ENCODE peak calls at places on chromosomes 3 and 15, in four cellular contexts. I, K, B and E are unnamed samples.
A peak's percentile ranks its signal among the peaks of the same experiment; 100 is the strongest.

GRCh38 chr3:53243165-53243564 is 12.7 kb downstream of the TKT start:
- DNase-seq in I (no peak), K (peak; percentile 63), B (peak; percentile 74), E (no peak)

GRCh38 chr15:81299630-81300273 is 24.2 kb downstream of the STARD5 start:
- DNase-seq in I (no peak), K (no peak), B (no peak), E (no peak)

GRCh38 chr15:84572231-84572630 is 28.6 kb upstream of the ZSCAN2 start:
- DNase-seq in I (no peak), K (no peak), B (no peak), E (no peak)

GRCh38 chr3:161081675-161082462 is 23.3 kb downstream of the B3GALNT1 start:
- DNase-seq in I (no peak), K (no peak), B (no peak), E (no peak)

GRCh38 chr3:46374755-46375154 is 4.0 kb downstream of the CCR5 start:
- DNase-seq in I (no peak), K (no peak), B (no peak), E (no peak)

GRCh38 chr3:23444386-23444785 is 241.3 kb downstream of the UBE2E2 start:
- DNase-seq in I (no peak), K (no peak), B (no peak), E (no peak)

GRCh38 chr3:25663324-25664065 is 1.2 kb downstream of the TOP2B start:
- DNase-seq in I (no peak), K (peak; percentile 19), B (peak; percentile 52), E (no peak)

GRCh38 chr3:71011565-71012287 is 571.8 kb downstream of the FOXP1 start:
- DNase-seq in I (no peak), K (peak; percentile 24), B (no peak), E (no peak)

GRCh38 chr3:186193534-186194450 is 84.9 kb upstream of the ETV5 start:
- DNase-seq in I (peak; percentile 79), K (peak; percentile 71), B (no peak), E (no peak)

GRCh38 chr15:85318048-85318731 is 62.2 kb upstream of the AKAP13 start:
- DNase-seq in I (no peak), K (peak; percentile 28), B (peak; percentile 88), E (peak; percentile 82)

GRCh38 chr3:195099976-195100755 is 170.8 kb downstream of the XXYLT1 start:
- DNase-seq in I (peak; percentile 47), K (no peak), B (no peak), E (no peak)

GRCh38 chr3:122481390-122481789 is 33.3 kb downstream of the KPNA1 start:
- DNase-seq in I (no peak), K (no peak), B (no peak), E (no peak)

GRCh38 chr3:105944721-105945120 is 75.9 kb upstream of the CBLB start:
- DNase-seq in I (no peak), K (no peak), B (peak; percentile 7), E (peak; percentile 29)

GRCh38 chr3:71168043-71168720 is 415.3 kb downstream of the FOXP1 start:
- DNase-seq in I (no peak), K (no peak), B (peak; percentile 11), E (peak; percentile 43)

GRCh38 chr3:13403213-13403817 is 16.8 kb downstream of the NUP210 start:
- DNase-seq in I (no peak), K (no peak), B (no peak), E (no peak)

GRCh38 chr15:34336947-34337556 is 529 bp downstream of the SLC12A6 start:
- DNase-seq in I (no peak), K (no peak), B (no peak), E (no peak)

GRCh38 chr3:126113733-126114132 is 29.8 kb upstream of the SLC41A3 start:
- DNase-seq in I (peak; percentile 57), K (no peak), B (no peak), E (no peak)

GRCh38 chr15:58307313-58307961 is 124.4 kb upstream of the LIPC start:
- DNase-seq in I (no peak), K (no peak), B (peak; percentile 37), E (no peak)

GRCh38 chr3:73045391-73045790 is 16.1 kb upstream of the EBLN2 start:
- DNase-seq in I (no peak), K (no peak), B (no peak), E (no peak)

GRCh38 chr3:27758083-27758482 is 36.0 kb upstream of the EOMES start:
- DNase-seq in I (no peak), K (no peak), B (peak; percentile 2), E (peak; percentile 10)

GRCh38 chr3:24686764-24687163 is 192.1 kb upstream of the THRB start:
- DNase-seq in I (no peak), K (no peak), B (peak; percentile 32), E (no peak)

GRCh38 chr3:16243706-16244490 is 20.8 kb downstream of the DPH3 start:
- DNase-seq in I (no peak), K (peak; percentile 17), B (peak; percentile 59), E (no peak)

GRCh38 chr15:95363636-95364035 is 966.9 kb upstream of the NR2F2 start:
- DNase-seq in I (no peak), K (no peak), B (no peak), E (no peak)

GRCh38 chr3:184525337-184526157 is 36.0 kb upstream of the EPHB3 start:
- DNase-seq in I (no peak), K (peak; percentile 23), B (no peak), E (no peak)

GRCh38 chr3:39420537-39420936 is 14.0 kb downstream of the RPSA start:
- DNase-seq in I (no peak), K (no peak), B (no peak), E (no peak)

GRCh38 chr3:177681852-177682251 is 484.6 kb upstream of the TBL1XR1 start:
- DNase-seq in I (no peak), K (no peak), B (no peak), E (no peak)

GRCh38 chr3:128359060-128359664 is 107.5 kb downstream of the DNAJB8 start:
- DNase-seq in I (peak; percentile 14), K (no peak), B (no peak), E (no peak)

GRCh38 chr3:59313365-59313764 is 263.5 kb upstream of the CFAP20DC start:
- DNase-seq in I (no peak), K (peak; percentile 72), B (peak; percentile 17), E (no peak)

GRCh38 chr3:128994581-128995161 is 795 bp upstream of the CFAP92 start:
- DNase-seq in I (no peak), K (no peak), B (no peak), E (no peak)

GRCh38 chr15:25134546-25134945 is 179.8 kb downstream of the SNRPN start:
- DNase-seq in I (no peak), K (no peak), B (no peak), E (peak; percentile 2)

GRCh38 chr15:62940755-62941361 is 101.7 kb upstream of the TPM1 start:
- DNase-seq in I (peak; percentile 90), K (peak; percentile 52), B (peak; percentile 87), E (peak; percentile 80)

GRCh38 chr3:29751647-29752263 is 470.9 kb downstream of the RBMS3 start:
- DNase-seq in I (no peak), K (no peak), B (no peak), E (no peak)

GRCh38 chr15:99253381-99254090 is 2.3 kb downstream of the LRRC28 start:
- DNase-seq in I (no peak), K (no peak), B (no peak), E (no peak)

GRCh38 chr15:99251436-99251821 is at the start of gene LRRC28:
- DNase-seq in I (no peak), K (no peak), B (peak; percentile 76), E (no peak)

GRCh38 chr15:99250494-99251435 is 516 bp upstream of the LRRC28 start:
- DNase-seq in I (peak; percentile 99), K (peak; percentile 99), B (peak; percentile 97), E (peak; percentile 98)

GRCh38 chr15:99250001-99250400 is 620 bp upstream of the TTC23 start:
- DNase-seq in I (no peak), K (no peak), B (no peak), E (no peak)

DNA sequence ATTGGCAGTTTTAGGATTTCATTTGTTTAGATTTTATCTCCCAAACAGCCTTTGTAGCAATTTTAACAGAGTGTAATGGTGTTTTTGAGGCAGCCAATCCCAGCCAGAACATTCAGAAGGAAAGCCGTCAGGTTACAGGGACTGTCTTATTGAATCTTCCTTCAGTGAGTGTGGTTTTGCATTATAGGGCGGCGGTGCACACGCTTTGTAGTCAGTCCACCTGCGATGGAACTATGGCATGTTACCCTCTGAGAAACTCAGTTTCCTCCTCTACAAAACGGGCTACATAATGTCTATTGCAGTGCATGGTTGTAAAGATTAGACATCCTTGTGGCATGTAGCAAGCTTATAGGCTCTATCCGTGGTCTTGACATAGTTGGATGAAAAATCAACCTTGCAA is 1.0 kb downstream of the LRRC28 start:
- DNase-seq in I (no peak), K (no peak), B (no peak), E (no peak)
- H3K27ac ChIP-seq in I (no peak overlapping the region), K (peak overlapping the region; percentile 97), B (no peak overlapping the region), E (no peak overlapping the region)

GRCh38 chr15:96366526-96366877 is 36.0 kb downstream of the NR2F2 start:
- DNase-seq in I (peak; percentile 64), K (no peak), B (no peak), E (no peak)
- H3K27me3 ChIP-seq in I (no peaks in the 10 kb centered on the region), K (peaks cover 5% of the 10 kb centered on the region), B (no peaks in the 10 kb centered on the region), E (peaks cover 26% of the 10 kb centered on the region)

GRCh38 chr3:112353365-112353764 is 20.4 kb downstream of the CD200 start:
- DNase-seq in I (no peak), K (no peak), B (no peak), E (no peak)
- H3K4me3 ChIP-seq in I (no peak overlapping the region), K (no peak overlapping the region), B (no peak overlapping the region), E (no peak overlapping the region)

GRCh38 chr15:89121414-89121813 is 33.2 kb downstream of the ABHD2 start:
- DNase-seq in I (no peak), K (peak; percentile 87), B (no peak), E (no peak)

GRCh38 chr15:89118481-89118989 is 30.3 kb downstream of the ABHD2 start:
- DNase-seq in I (no peak), K (no peak), B (no peak), E (no peak)

GRCh38 chr15:89125038-89125826 is 37.0 kb downstream of the ABHD2 start:
- DNase-seq in I (no peak), K (peak; percentile 75), B (no peak), E (no peak)

GRCh38 chr15:89119489-89120478 is 31.5 kb downstream of the ABHD2 start:
- DNase-seq in I (no peak), K (peak; percentile 58), B (no peak), E (no peak)

DNA sequence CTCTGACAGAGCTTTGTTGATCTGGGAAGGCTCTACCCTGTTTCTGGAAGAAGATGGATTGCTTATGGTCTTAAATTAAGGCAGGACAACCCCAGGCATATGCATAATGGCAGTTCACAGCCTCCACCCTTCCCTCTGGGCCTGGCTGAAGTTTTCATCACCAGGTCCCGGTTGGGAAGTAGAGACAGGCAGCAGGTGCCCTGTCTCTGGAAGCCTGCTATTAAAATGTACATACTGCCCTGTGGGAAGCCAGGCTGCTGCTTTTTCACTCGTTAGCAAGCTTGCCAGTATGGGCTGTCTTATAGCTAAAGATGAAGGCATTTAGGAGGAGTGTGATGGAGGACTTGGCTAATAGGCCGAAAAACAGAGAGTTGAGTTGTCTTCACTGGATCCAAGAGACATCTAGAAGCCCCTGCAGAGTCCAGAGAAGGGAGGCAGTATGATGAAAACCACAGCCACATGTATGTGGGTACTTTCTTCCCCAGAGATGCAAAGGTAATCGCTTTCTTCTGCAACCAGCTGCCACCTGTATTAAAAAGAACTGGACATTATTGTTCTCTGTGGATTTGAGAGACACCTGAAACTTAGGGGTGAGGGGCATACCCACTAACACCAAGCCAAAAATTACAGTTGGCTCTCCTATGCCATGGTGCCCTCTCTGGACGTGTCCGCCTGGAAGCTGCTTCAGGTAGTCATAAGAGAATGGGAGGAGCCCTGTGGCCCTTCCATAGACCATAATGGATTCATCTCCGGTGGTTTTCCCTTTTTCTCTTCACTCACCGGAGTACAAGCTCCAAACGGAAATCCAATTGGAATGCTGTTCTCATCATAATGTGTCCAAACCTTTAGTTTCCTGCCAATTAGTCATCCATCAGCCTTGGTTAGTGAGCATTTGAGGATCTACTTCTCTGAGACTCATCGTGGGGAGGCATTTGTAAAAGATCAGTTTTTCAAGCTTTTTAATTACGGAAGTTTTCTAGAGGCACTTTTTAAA is 34.6 kb downstream of the ABHD2 start:
- DNase-seq in I (no peak), K (no peak), B (no peak), E (no peak)
- H3K27ac ChIP-seq in I (peak overlapping the region; percentile 69), K (peak overlapping the region; percentile 93), B (no peak overlapping the region), E (no peak overlapping the region)